ENCODE peak calls at places on chromosomes 11 and 22, in ten cellular contexts. M is stimulated activated CD4-positive, alpha-beta T cell treated with anti-CD3 and anti-CD28 coated beads, Interleukin-12 subunit alpha, Interleukin-12 subunit beta, amount 100 ng/mL, for 48 hours; O is naive thymus-derived CD4-positive, alpha-beta T cell; Z is OCI-LY7; V is activated effector memory CD4-positive, alpha-beta T cell treated with anti-CD3 and anti-CD28 coated beads, Interleukin-2, amount 50 U/mL, for 16 hours; Y is choroid plexus epithelial cell; D is AG09309; A is EL; R is activated naive CD4-positive, alpha-beta T cell treated with anti-CD3 and anti-CD28 coated beads for 36 hours; X is NCI-H1105 treated with DMSO at 0.1 percent for 48 hours. H is an unnamed sample.
A peak's percentile ranks its signal among the peaks of the same experiment; 100 is the strongest.

GRCh38 chr11:32233928-32234327 is 143.1 kb downstream of the RCN1 start:
- DNase-seq in O (no peak), Z (no peak), V (no peak), Y (no peak), A (no peak), X (no peak), M (no peak), D (no peak), R (no peak), H (no peak)

GRCh38 chr11:14537134-14537599 is 17.0 kb upstream of the PSMA1 start:
- DNase-seq in R (peak; percentile 66), X (peak; percentile 50), Z (peak; percentile 40), O (no peak), D (no peak), V (peak; percentile 65), A (peak; percentile 17), Y (peak; percentile 55), M (peak; percentile 16), H (peak; percentile 41)

GRCh38 chr11:63837027-63837688 is 1.8 kb upstream of the MARK2 start:
- DNase-seq in A (peak; percentile 75), X (peak; percentile 80), R (peak; percentile 88), M (peak; percentile 53), O (peak; percentile 69), V (peak; percentile 90), D (no peak), Z (peak; percentile 86), Y (peak; percentile 83), H (peak; percentile 86)

GRCh38 chr11:86488553-86488952 is 113.9 kb downstream of the CCDC81 start:
- DNase-seq in D (no peak), Z (no peak), X (no peak), R (no peak), Y (no peak), V (no peak), O (no peak), A (no peak), M (no peak), H (no peak)

GRCh38 chr11:4619514-4619913 is 11.5 kb upstream of the TRIM68 start:
- DNase-seq in V (no peak), R (no peak), D (no peak), Y (no peak), Z (no peak), O (no peak), M (no peak), A (no peak), X (no peak), H (no peak)

GRCh38 chr11:40722179-40722795 is 737.2 kb downstream of the LRRC4C start:
- DNase-seq in Z (no peak), A (no peak), R (peak; percentile 5), X (no peak), V (no peak), Y (peak; percentile 28), O (no peak), D (no peak), M (no peak), H (peak; percentile 17)

GRCh38 chr11:44621140-44621681 is 55.7 kb downstream of the CD82 start:
- DNase-seq in A (peak; percentile 57), Z (peak; percentile 62), M (peak; percentile 45), Y (peak; percentile 61), V (peak; percentile 86), D (no peak), X (peak; percentile 63), O (peak; percentile 64), R (peak; percentile 68), H (peak; percentile 85)

GRCh38 chr22:27918351-27919221 is 470 bp downstream of the PITPNB start:
- DNase-seq in M (peak; percentile 64), X (peak; percentile 35), R (peak; percentile 73), Y (peak; percentile 53), Z (peak; percentile 52), D (no peak), O (peak; percentile 80), V (peak; percentile 85), A (peak; percentile 67), H (peak; percentile 74)

GRCh38 chr11:69321877-69322350 is 28.0 kb downstream of the MYEOV start:
- DNase-seq in Y (peak; percentile 43), R (no peak), D (peak; percentile 70), V (peak; percentile 44), M (no peak), A (peak; percentile 95), O (no peak), Z (no peak), X (no peak), H (peak; percentile 88)

GRCh38 chr11:28447226-28447625 is 339.0 kb downstream of the METTL15 start:
- DNase-seq in A (peak; percentile 73), X (no peak), R (no peak), D (peak; percentile 31), V (no peak), O (no peak), Z (no peak), Y (peak; percentile 89), M (no peak), H (peak; percentile 43)

H was measured in astrocyte of the hippocampus.